ENCODE peak calls at places on chromosome 11, in seven cellular contexts. I is A549; Y is NCI-H1092 treated with DMSO at 0.1 percent for 48 hours; P is GM20000; Z is NCI-H345; D is CD8-positive, alpha-beta T cell; M is GM12891. S is an unnamed sample.

GRCh38 chr11:70524096-70524922 is 126.0 kb downstream of the CTTN start:
- DNase-seq in I (no peak), Y (no peak), P (no peak), Z (peak), D (no peak), M (no peak), S (no peak)

GRCh38 chr11:73283316-73284035 is 11.3 kb downstream of the P2RY6 start:
- DNase-seq in I (no peak), Y (no peak), P (no peak), Z (no peak), D (no peak), M (no peak), S (no peak)

GRCh38 chr11:131544591-131544990 is 174.2 kb downstream of the NTM start:
- DNase-seq in I (no peak), Y (no peak), P (no peak), Z (no peak), D (no peak), M (no peak), S (no peak)

GRCh38 chr11:38461751-38462150 is 1863.7 kb upstream of the RAG2 start:
- DNase-seq in I (no peak), Y (no peak), P (no peak), Z (no peak), D (no peak), M (no peak), S (no peak)

GRCh38 chr11:32099516-32099915 is 8.6 kb downstream of the RCN1 start:
- DNase-seq in I (no peak), Y (no peak), P (no peak), Z (no peak), D (no peak), M (no peak), S (no peak)

GRCh38 chr11:61787928-61788491 is 4.4 kb downstream of the TMEM258 start:
- DNase-seq in I (peak), Y (peak), P (no peak), Z (no peak), D (no peak), M (no peak), S (no peak)

GRCh38 chr11:72591785-72592490 is 82.3 kb downstream of the PDE2A start:
- DNase-seq in I (no peak), Y (peak), P (no peak), Z (peak), D (peak), M (no peak), S (no peak)

GRCh38 chr11:116896211-116896610 is 58.8 kb upstream of the APOA1 start:
- DNase-seq in I (no peak), Y (no peak), P (no peak), Z (no peak), D (no peak), M (no peak), S (no peak)

GRCh38 chr11:46916669-46917108 is 1.7 kb downstream of the LRP4 start:
- DNase-seq in I (peak), Y (peak), P (peak), Z (peak), D (no peak), M (peak), S (peak)

S was measured in DMS79 treated with DMSO at 0.1 percent for 48 hours.